ENCODE peak calls at places on chromosomes 13 and 19, in six cellular contexts. F is upper lobe of right lung, P is BJ, S is fibroblast of lung, M is colonic mucosa, H is Panc1. K is an unnamed sample.

GRCh38 chr13:21385710-21386109 is 73.4 kb downstream of the ZDHHC20 start:
- DNase-seq in H (no peak), M (no peak), P (no peak), S (no peak), F (no peak), K (no peak)

GRCh38 chr19:19077103-19077502 is 13.3 kb downstream of the SLC25A42 start:
- DNase-seq in M (no peak), F (no peak), S (no peak), P (no peak), H (no peak), K (no peak)

GRCh38 chr19:19372656-19373416 is 32.6 kb upstream of the GATAD2A start:
- DNase-seq in M (peak), P (no peak), H (no peak), S (no peak), F (peak), K (no peak)

GRCh38 chr13:113625965-113626661 is 31.9 kb downstream of the ATP4B start:
- DNase-seq in S (peak), M (no peak), H (no peak), F (no peak), P (peak), K (peak)

GRCh38 chr19:57327993-57328392 is 7.7 kb downstream of the ZNF543 start:
- DNase-seq in H (no peak), P (no peak), S (no peak), F (no peak), M (no peak), K (no peak)

GRCh38 chr13:26037302-26037701 is 14.5 kb downstream of the SHISA2 start:
- DNase-seq in H (no peak), M (peak), S (no peak), F (no peak), P (no peak), K (no peak)

GRCh38 chr19:7578127-7578526 is 17.5 kb upstream of the CAMSAP3 start:
- DNase-seq in F (no peak), M (no peak), S (no peak), P (no peak), H (no peak), K (no peak)

GRCh38 chr19:10122066-10122465 is 2.4 kb upstream of the EIF3G start:
- DNase-seq in S (peak), P (peak), H (no peak), M (no peak), F (no peak), K (no peak)

GRCh38 chr13:107138468-107138867 is 570.5 kb upstream of the ARGLU1 start:
- DNase-seq in F (no peak), P (no peak), S (no peak), M (no peak), H (no peak), K (no peak)

GRCh38 chr13:51004111-51004865 is 94.7 kb downstream of the RNASEH2B start:
- DNase-seq in H (no peak), F (no peak), M (no peak), S (no peak), P (no peak), K (no peak)

GRCh38 chr19:38556521-38557174 is 61.1 kb downstream of the MAP4K1 start:
- DNase-seq in F (no peak), H (peak), M (no peak), P (no peak), S (no peak), K (no peak)

GRCh38 chr13:73060251-73061160 is 1.7 kb downstream of the KLF5 start:
- DNase-seq in F (no peak), H (no peak), S (peak), P (no peak), M (peak), K (no peak)

GRCh38 chr19:13613447-13613846 is 107.2 kb upstream of the CACNA1A start:
- DNase-seq in F (no peak), S (no peak), M (no peak), P (no peak), H (no peak), K (no peak)

GRCh38 chr19:13621413-13621812 is 115.1 kb upstream of the CACNA1A start:
- DNase-seq in M (no peak), P (peak), H (peak), S (peak), F (no peak), K (no peak)

GRCh38 chr19:13619203-13619632 is 112.9 kb upstream of the CACNA1A start:
- DNase-seq in P (peak), M (no peak), H (no peak), S (peak), F (no peak), K (no peak)

GRCh38 chr19:13611596-13611995 is 105.3 kb upstream of the CACNA1A start:
- DNase-seq in M (no peak), H (no peak), S (no peak), F (no peak), P (no peak), K (no peak)

GRCh38 chr19:13615890-13616289 is 109.6 kb upstream of the CACNA1A start:
- DNase-seq in P (no peak), M (no peak), S (no peak), H (no peak), F (no peak), K (no peak)
- TF ChIP-seq CTCF in P (no peak), M (no peak), S (no peak), H (no peak), F (no peak), K (no peak)

DNA sequence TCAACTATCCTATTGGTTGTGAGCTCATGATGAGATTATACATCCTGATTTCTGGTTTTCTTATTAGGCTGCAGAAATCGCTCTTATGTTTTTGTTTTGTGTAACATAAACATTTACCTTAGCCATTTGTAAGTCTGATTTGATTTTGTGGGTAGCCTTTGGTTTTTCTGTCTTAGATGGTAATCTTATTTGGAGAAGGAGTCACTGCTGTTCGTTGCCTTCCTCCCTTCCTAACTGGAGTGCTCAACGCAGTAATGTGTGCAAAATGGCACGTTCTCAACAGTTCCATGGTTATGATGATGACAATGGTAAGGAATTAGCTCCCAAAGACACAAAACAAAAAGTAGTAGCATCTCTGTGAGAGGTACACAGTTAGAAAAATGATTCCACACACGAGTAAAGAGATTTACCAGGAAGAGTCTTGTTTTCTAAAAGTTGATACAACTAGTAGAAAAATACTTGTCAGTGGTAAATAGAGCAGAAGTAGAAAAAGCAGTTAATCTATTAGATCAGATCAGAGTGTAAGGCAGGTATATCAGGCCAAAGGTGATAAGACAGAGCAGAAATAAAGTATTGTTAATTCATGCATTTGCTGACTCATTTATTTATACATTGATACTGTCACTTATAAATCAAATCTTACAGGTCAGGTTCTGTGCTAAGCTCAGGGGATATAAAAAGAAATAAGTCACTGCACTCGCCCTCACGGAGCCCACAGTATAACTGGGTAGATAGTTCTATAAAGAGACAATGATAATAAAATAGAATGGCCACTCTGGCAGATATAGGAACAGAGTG is 270.0 kb downstream of the NALCN start:
- DNase-seq in M (no peak), F (no peak), H (no peak), S (peak), P (no peak), K (no peak)
- TF ChIP-seq CTCF in M (no peak), F (no peak), H (no peak), S (no peak), P (no peak), K (peak)

GRCh38 chr13:89923052-89923451 is 1424.4 kb upstream of the MIR17HG start:
- DNase-seq in F (no peak), M (no peak), P (no peak), H (no peak), S (no peak), K (no peak)

GRCh38 chr13:89923731-89924130 is 1423.8 kb upstream of the MIR17HG start:
- DNase-seq in S (peak), P (no peak), M (no peak), F (no peak), H (no peak), K (no peak)

GRCh38 chr13:89930861-89931260 is 1416.6 kb upstream of the MIR17HG start:
- DNase-seq in H (no peak), S (no peak), M (no peak), P (no peak), F (no peak), K (no peak)

GRCh38 chr13:89920461-89920860 is 1427.0 kb upstream of the MIR17HG start:
- DNase-seq in S (no peak), M (no peak), F (no peak), P (no peak), H (no peak), K (no peak)

DNA sequence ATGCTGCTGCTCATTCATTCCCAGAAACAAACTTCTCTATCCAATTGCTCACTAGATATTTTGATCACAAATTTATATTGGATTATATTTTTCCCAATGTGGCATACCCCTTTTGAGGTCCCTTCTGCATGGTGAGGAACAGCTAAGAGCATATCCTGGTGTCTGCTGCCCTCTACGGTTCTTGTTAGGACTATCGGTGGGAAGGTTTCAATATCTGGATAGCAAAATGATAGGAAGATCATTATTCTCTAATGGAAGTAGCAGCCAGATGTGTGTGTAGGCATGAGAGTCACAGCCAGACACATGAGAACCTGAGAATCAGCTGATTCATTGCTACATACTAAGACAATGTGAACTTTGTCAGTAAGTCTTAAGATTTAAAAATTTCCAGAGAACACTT is 1422.4 kb upstream of the MIR17HG start:
- DNase-seq in F (no peak), M (no peak), P (no peak), H (peak), S (peak), K (no peak)
- TF ChIP-seq CTCF in F (peak), M (no peak), P (no peak), H (peak), S (peak), K (peak)

DNA sequence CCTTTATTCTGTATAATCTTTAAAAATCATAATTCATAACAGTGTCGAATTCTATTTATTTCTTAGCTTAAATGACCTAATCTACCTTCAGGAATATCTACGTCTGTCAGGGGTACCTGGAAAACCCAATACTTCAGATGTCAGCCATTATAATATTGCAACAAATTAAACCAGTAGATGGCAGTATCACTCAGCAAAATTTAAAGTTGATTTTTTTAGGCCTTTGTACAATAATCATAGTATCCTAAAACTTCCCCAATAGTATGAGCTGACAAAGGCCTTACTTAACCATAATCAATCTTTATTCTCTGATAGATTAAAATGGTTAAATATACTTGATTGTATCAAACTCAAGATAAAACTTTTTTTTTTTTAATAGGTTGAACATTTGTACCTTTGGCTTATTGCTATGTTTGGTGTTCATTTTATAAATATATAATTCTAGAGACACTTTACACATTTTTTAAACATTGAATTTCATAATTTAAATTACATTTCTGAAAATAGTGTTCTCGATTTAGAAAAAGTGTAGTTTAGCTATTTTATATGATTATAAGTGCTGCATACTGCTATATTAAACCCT is 830.2 kb upstream of the SPRY2 start:
- DNase-seq in S (peak), P (no peak), H (peak), F (no peak), M (no peak), K (no peak)
- TF ChIP-seq CTCF in S (peak), P (peak), H (peak), F (peak), M (peak), K (peak)

GRCh38 chr19:33302175-33302973 is at the start of gene CEBPA:
- DNase-seq in P (no peak), F (peak), H (no peak), M (peak), S (peak), K (peak)
- TF ChIP-seq CTCF in P (peak), F (peak), H (peak), M (no peak), S (peak), K (peak)

K was measured in chondrocyte.